ENCODE peak calls at places on chromosomes 1 and 21, in eight cellular contexts. One of them, this sample, is unnamed.

GRCh38 chr1:100380635-100381034 is 28.3 kb downstream of the CDC14A start:
- DNase-seq in mucosa of gallbladder: no peak
- DNase-seq in stimulated activated naive CD4-positive, alpha-beta T cell treated with Interleukin-2 at 50 U/mL for 16 hours: no peak
- DNase-seq in activated gamma-delta T cell treated with Interleukin-2 at 50 U/mL for 16 hours: no peak
- DNase-seq in HT-29: no peak
- DNase-seq in thoracic aorta: no peak
- DNase-seq in CD8-positive, alpha-beta memory T cell: no peak
- DNase-seq in ELF-1: no peak
- DNase-seq in this sample: no peak

GRCh38 chr21:29261555-29262540 is 36.9 kb upstream of the BACH1 start:
- DNase-seq in mucosa of gallbladder: no peak
- DNase-seq in stimulated activated naive CD4-positive, alpha-beta T cell treated with Interleukin-2 at 50 U/mL for 16 hours: no peak
- DNase-seq in activated gamma-delta T cell treated with Interleukin-2 at 50 U/mL for 16 hours: no peak
- DNase-seq in HT-29: no peak
- DNase-seq in thoracic aorta: no peak
- DNase-seq in CD8-positive, alpha-beta memory T cell: no peak
- DNase-seq in ELF-1: no peak
- DNase-seq in this sample: no peak

GRCh38 chr1:17605582-17606344 is 66.3 kb downstream of the ARHGEF10L start:
- DNase-seq in mucosa of gallbladder: peak
- DNase-seq in stimulated activated naive CD4-positive, alpha-beta T cell treated with Interleukin-2 at 50 U/mL for 16 hours: no peak
- DNase-seq in activated gamma-delta T cell treated with Interleukin-2 at 50 U/mL for 16 hours: no peak
- DNase-seq in HT-29: peak
- DNase-seq in thoracic aorta: peak
- DNase-seq in CD8-positive, alpha-beta memory T cell: no peak
- DNase-seq in ELF-1: no peak
- DNase-seq in this sample: no peak

GRCh38 chr1:93625582-93626327 is 55.9 kb downstream of the BCAR3 start:
- DNase-seq in mucosa of gallbladder: no peak
- DNase-seq in stimulated activated naive CD4-positive, alpha-beta T cell treated with Interleukin-2 at 50 U/mL for 16 hours: no peak
- DNase-seq in activated gamma-delta T cell treated with Interleukin-2 at 50 U/mL for 16 hours: no peak
- DNase-seq in HT-29: no peak
- DNase-seq in thoracic aorta: no peak
- DNase-seq in CD8-positive, alpha-beta memory T cell: no peak
- DNase-seq in ELF-1: peak
- DNase-seq in this sample: no peak

GRCh38 chr1:96723372-96723771 is 1.8 kb downstream of the PTBP2 start:
- DNase-seq in mucosa of gallbladder: no peak
- DNase-seq in stimulated activated naive CD4-positive, alpha-beta T cell treated with Interleukin-2 at 50 U/mL for 16 hours: no peak
- DNase-seq in activated gamma-delta T cell treated with Interleukin-2 at 50 U/mL for 16 hours: no peak
- DNase-seq in HT-29: no peak
- DNase-seq in thoracic aorta: no peak
- DNase-seq in CD8-positive, alpha-beta memory T cell: no peak
- DNase-seq in ELF-1: no peak
- DNase-seq in this sample: no peak

GRCh38 chr1:22250724-22251123 is 107.8 kb upstream of the WNT4 start:
- DNase-seq in mucosa of gallbladder: no peak
- DNase-seq in stimulated activated naive CD4-positive, alpha-beta T cell treated with Interleukin-2 at 50 U/mL for 16 hours: no peak
- DNase-seq in activated gamma-delta T cell treated with Interleukin-2 at 50 U/mL for 16 hours: no peak
- DNase-seq in HT-29: no peak
- DNase-seq in thoracic aorta: no peak
- DNase-seq in CD8-positive, alpha-beta memory T cell: no peak
- DNase-seq in ELF-1: peak
- DNase-seq in this sample: no peak

GRCh38 chr1:18149113-18149641 is 41.6 kb downstream of the IGSF21 start:
- DNase-seq in mucosa of gallbladder: no peak
- DNase-seq in stimulated activated naive CD4-positive, alpha-beta T cell treated with Interleukin-2 at 50 U/mL for 16 hours: no peak
- DNase-seq in activated gamma-delta T cell treated with Interleukin-2 at 50 U/mL for 16 hours: no peak
- DNase-seq in HT-29: no peak
- DNase-seq in thoracic aorta: no peak
- DNase-seq in CD8-positive, alpha-beta memory T cell: no peak
- DNase-seq in ELF-1: peak
- DNase-seq in this sample: no peak

GRCh38 chr1:221335161-221336101 is 406.5 kb downstream of the DUSP10 start:
- DNase-seq in mucosa of gallbladder: peak
- DNase-seq in stimulated activated naive CD4-positive, alpha-beta T cell treated with Interleukin-2 at 50 U/mL for 16 hours: no peak
- DNase-seq in activated gamma-delta T cell treated with Interleukin-2 at 50 U/mL for 16 hours: no peak
- DNase-seq in HT-29: peak
- DNase-seq in thoracic aorta: no peak
- DNase-seq in CD8-positive, alpha-beta memory T cell: no peak
- DNase-seq in ELF-1: peak
- DNase-seq in this sample: no peak

GRCh38 chr21:23316190-23316589 is 2291.1 kb downstream of the MRPL39 start:
- DNase-seq in mucosa of gallbladder: no peak
- DNase-seq in stimulated activated naive CD4-positive, alpha-beta T cell treated with Interleukin-2 at 50 U/mL for 16 hours: no peak
- DNase-seq in activated gamma-delta T cell treated with Interleukin-2 at 50 U/mL for 16 hours: no peak
- DNase-seq in HT-29: no peak
- DNase-seq in thoracic aorta: no peak
- DNase-seq in CD8-positive, alpha-beta memory T cell: no peak
- DNase-seq in ELF-1: no peak
- DNase-seq in this sample: no peak

GRCh38 chr1:21270086-21270689 is 20.1 kb downstream of the ECE1 start:
- DNase-seq in mucosa of gallbladder: peak
- DNase-seq in stimulated activated naive CD4-positive, alpha-beta T cell treated with Interleukin-2 at 50 U/mL for 16 hours: peak
- DNase-seq in activated gamma-delta T cell treated with Interleukin-2 at 50 U/mL for 16 hours: peak
- DNase-seq in HT-29: peak
- DNase-seq in thoracic aorta: no peak
- DNase-seq in CD8-positive, alpha-beta memory T cell: peak
- DNase-seq in ELF-1: peak
- DNase-seq in this sample: peak

GRCh38 chr1:110324667-110325066 is 14.5 kb upstream of the RBM15 start:
- DNase-seq in mucosa of gallbladder: no peak
- DNase-seq in stimulated activated naive CD4-positive, alpha-beta T cell treated with Interleukin-2 at 50 U/mL for 16 hours: no peak
- DNase-seq in activated gamma-delta T cell treated with Interleukin-2 at 50 U/mL for 16 hours: no peak
- DNase-seq in HT-29: no peak
- DNase-seq in thoracic aorta: no peak
- DNase-seq in CD8-positive, alpha-beta memory T cell: no peak
- DNase-seq in ELF-1: no peak
- DNase-seq in this sample: no peak

GRCh38 chr1:231695439-231696255 is 69.1 kb downstream of the DISC1 start:
- DNase-seq in mucosa of gallbladder: no peak
- DNase-seq in stimulated activated naive CD4-positive, alpha-beta T cell treated with Interleukin-2 at 50 U/mL for 16 hours: no peak
- DNase-seq in activated gamma-delta T cell treated with Interleukin-2 at 50 U/mL for 16 hours: no peak
- DNase-seq in HT-29: no peak
- DNase-seq in thoracic aorta: no peak
- DNase-seq in CD8-positive, alpha-beta memory T cell: no peak
- DNase-seq in ELF-1: no peak
- DNase-seq in this sample: no peak

GRCh38 chr1:175839678-175840669 is 96.6 kb upstream of the TNR start:
- DNase-seq in mucosa of gallbladder: no peak
- DNase-seq in stimulated activated naive CD4-positive, alpha-beta T cell treated with Interleukin-2 at 50 U/mL for 16 hours: no peak
- DNase-seq in activated gamma-delta T cell treated with Interleukin-2 at 50 U/mL for 16 hours: no peak
- DNase-seq in HT-29: peak
- DNase-seq in thoracic aorta: no peak
- DNase-seq in CD8-positive, alpha-beta memory T cell: no peak
- DNase-seq in ELF-1: no peak
- DNase-seq in this sample: no peak

GRCh38 chr1:62841587-62842169 is 57.7 kb downstream of the ATG4C start:
- DNase-seq in mucosa of gallbladder: peak
- DNase-seq in stimulated activated naive CD4-positive, alpha-beta T cell treated with Interleukin-2 at 50 U/mL for 16 hours: no peak
- DNase-seq in activated gamma-delta T cell treated with Interleukin-2 at 50 U/mL for 16 hours: peak
- DNase-seq in HT-29: peak
- DNase-seq in thoracic aorta: no peak
- DNase-seq in CD8-positive, alpha-beta memory T cell: no peak
- DNase-seq in ELF-1: peak
- DNase-seq in this sample: no peak

GRCh38 chr1:205961405-205961804 is 18.1 kb upstream of the SLC26A9 start:
- DNase-seq in mucosa of gallbladder: no peak
- DNase-seq in stimulated activated naive CD4-positive, alpha-beta T cell treated with Interleukin-2 at 50 U/mL for 16 hours: no peak
- DNase-seq in activated gamma-delta T cell treated with Interleukin-2 at 50 U/mL for 16 hours: no peak
- DNase-seq in HT-29: no peak
- DNase-seq in thoracic aorta: no peak
- DNase-seq in CD8-positive, alpha-beta memory T cell: no peak
- DNase-seq in ELF-1: peak
- DNase-seq in this sample: no peak

GRCh38 chr21:42554251-42554937 is 40.7 kb downstream of the SLC37A1 start:
- DNase-seq in mucosa of gallbladder: no peak
- DNase-seq in stimulated activated naive CD4-positive, alpha-beta T cell treated with Interleukin-2 at 50 U/mL for 16 hours: no peak
- DNase-seq in activated gamma-delta T cell treated with Interleukin-2 at 50 U/mL for 16 hours: no peak
- DNase-seq in HT-29: no peak
- DNase-seq in thoracic aorta: no peak
- DNase-seq in CD8-positive, alpha-beta memory T cell: no peak
- DNase-seq in ELF-1: peak
- DNase-seq in this sample: no peak

This sample was measured in natural killer cell treated with Interleukin-12 subunit alpha and Interleukin-12 subunit beta and Interleukin-15 and Interleukin-18, amount 100 ng/mL, for 72 hours.